ENCODE peak calls at places on chromosomes 1 and 21, in four cellular contexts. T is PC-9, G is neural progenitor cell, O is K562. D is an unnamed sample.

GRCh38 chr21:32351428-32351827 is 41.4 kb downstream of the URB1 start:
- DNase-seq in O (no peak), G (no peak), T (no peak), D (peak)

GRCh38 chr1:239250353-239251035 is 135.9 kb upstream of the CHRM3 start:
- DNase-seq in G (no peak), T (no peak), O (no peak), D (peak)

GRCh38 chr1:222618001-222618879 is at the start of gene MIA3:
- DNase-seq in T (peak), O (peak), G (peak), D (peak)

GRCh38 chr1:113849072-113849471 is 22.4 kb downstream of the PTPN22 start:
- DNase-seq in O (no peak), G (no peak), T (no peak), D (no peak)

GRCh38 chr1:77415585-77415984 is 133.8 kb downstream of the AK5 start:
- DNase-seq in O (no peak), T (no peak), G (no peak), D (no peak)

GRCh38 chr1:53367503-53368313 is 39.8 kb upstream of the LRP8 start:
- DNase-seq in O (peak), G (no peak), T (no peak), D (no peak)

GRCh38 chr1:94983343-94983742 is 56.4 kb upstream of the CNN3 start:
- DNase-seq in G (no peak), O (no peak), T (no peak), D (peak)

GRCh38 chr1:184691719-184692324 is 62.8 kb downstream of the EDEM3 start:
- DNase-seq in O (no peak), T (peak), G (peak), D (peak)

GRCh38 chr1:222777977-222778376 is 36.9 kb upstream of the DISP1 start:
- DNase-seq in O (no peak), T (no peak), G (no peak), D (peak)

GRCh38 chr1:160951443-160952128 is 3.0 kb downstream of the ITLN2 start:
- DNase-seq in O (peak), T (peak), G (peak), D (peak)

GRCh38 chr1:235215453-235215852 is 54.4 kb upstream of the RBM34 start:
- DNase-seq in G (no peak), T (no peak), O (no peak), D (no peak)

GRCh38 chr1:200131551-200132125 is 104.1 kb downstream of the NR5A2 start:
- DNase-seq in T (peak), G (no peak), O (no peak), D (peak)

GRCh38 chr1:41588334-41588875 is 103.9 kb upstream of the EDN2 start:
- DNase-seq in O (no peak), G (no peak), T (no peak), D (no peak)

GRCh38 chr1:41591891-41592290 is 107.4 kb upstream of the EDN2 start:
- DNase-seq in T (no peak), O (no peak), G (no peak), D (no peak)

GRCh38 chr1:41590331-41590730 is 105.8 kb upstream of the EDN2 start:
- DNase-seq in T (no peak), O (no peak), G (no peak), D (no peak)

GRCh38 chr1:41589395-41589794 is 104.9 kb upstream of the EDN2 start:
- DNase-seq in G (no peak), T (no peak), O (no peak), D (no peak)

GRCh38 chr1:41592451-41593125 is 108.1 kb upstream of the EDN2 start:
- DNase-seq in G (no peak), O (no peak), T (no peak), D (no peak)
- H2AFZ ChIP-seq in G (no peak), O (no peak), T (no peak), D (no peak)

GRCh38 chr1:145701306-145701862 is 5.8 kb downstream of the PDZK1 start:
- DNase-seq in O (no peak), T (no peak), G (no peak), D (no peak)
- H3K27ac ChIP-seq in O (no peak), T (no peak), G (no peak), D (no peak)

GRCh38 chr1:24555591-24556413 is at the start of gene NCMAP:
- DNase-seq in G (peak), T (peak), O (peak), D (peak)

GRCh38 chr1:24557711-24558121 is 1.8 kb downstream of the NCMAP start:
- DNase-seq in O (no peak), T (no peak), G (no peak), D (no peak)

GRCh38 chr1:24554714-24555113 is 1.2 kb upstream of the NCMAP start:
- DNase-seq in G (no peak), T (no peak), O (no peak), D (no peak)

GRCh38 chr1:24557220-24557619 is 1.3 kb downstream of the NCMAP start:
- DNase-seq in T (no peak), G (no peak), O (no peak), D (no peak)

DNA sequence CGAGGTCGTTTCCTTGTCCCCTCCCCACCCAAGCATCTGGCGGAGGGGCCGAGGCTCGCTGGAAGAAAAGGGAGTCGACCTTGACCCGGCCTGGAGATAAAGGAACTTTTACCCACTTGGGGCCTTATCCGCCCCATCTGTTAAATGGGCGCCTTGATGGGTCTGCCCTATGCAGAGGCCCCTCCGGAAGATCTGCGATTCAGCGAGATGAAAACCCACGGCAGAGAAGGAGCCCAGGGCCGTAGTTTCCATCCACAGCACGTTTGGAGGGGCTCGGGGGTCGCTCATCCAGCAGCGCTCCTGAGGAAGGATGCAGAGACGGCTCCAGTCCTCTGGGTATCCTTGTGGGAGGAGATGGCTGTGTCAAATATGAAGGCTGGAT is 518 bp downstream of the NCMAP start:
- DNase-seq in G (no peak), O (no peak), T (no peak), D (no peak)
- TF ChIP-seq EZH2 in G (no peak), O (peak), T (no peak), D (no peak)

GRCh38 chr1:42925132-42925769 is 33.4 kb downstream of the SLC2A1 start:
- DNase-seq in O (no peak), T (no peak), G (peak), D (no peak)
- H2AFZ ChIP-seq in O (no peak), T (no peak), G (no peak), D (no peak)

GRCh38 chr1:10722803-10723202 is 73.6 kb downstream of the CASZ1 start:
- DNase-seq in G (no peak), O (no peak), T (no peak), D (no peak)

GRCh38 chr1:10724948-10725852 is 71.2 kb downstream of the CASZ1 start:
- DNase-seq in T (no peak), O (no peak), G (no peak), D (peak)

GRCh38 chr1:10724052-10724494 is 72.4 kb downstream of the CASZ1 start:
- DNase-seq in T (no peak), O (no peak), G (no peak), D (peak)

GRCh38 chr1:10723317-10723716 is 73.1 kb downstream of the CASZ1 start:
- DNase-seq in G (no peak), T (no peak), O (no peak), D (no peak)

DNA sequence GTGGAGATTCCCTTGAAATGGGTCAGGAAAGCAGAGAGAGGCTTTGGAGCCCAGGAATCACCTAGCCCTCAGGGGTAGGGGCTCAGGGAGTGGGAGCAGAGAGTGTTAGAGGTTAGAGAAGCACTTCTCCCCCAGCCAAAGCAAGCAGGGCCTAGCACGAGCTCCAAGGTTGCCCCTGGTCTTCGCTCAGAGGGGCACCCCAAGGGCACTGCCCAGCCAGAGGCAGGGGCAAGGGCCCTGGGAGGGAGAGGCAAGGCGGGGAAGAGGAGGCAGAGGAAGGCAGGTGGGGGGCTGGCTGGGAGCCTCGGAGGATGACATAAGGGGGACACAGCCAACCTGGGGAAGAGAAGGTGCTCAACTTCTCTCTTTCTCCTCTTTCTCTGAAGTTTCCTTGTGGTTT is 71.9 kb downstream of the CASZ1 start:
- DNase-seq in O (no peak), G (no peak), T (no peak), D (no peak)
- H3K27ac ChIP-seq in O (no peak), G (no peak), T (no peak), D (peak)

GRCh38 chr1:7475691-7476090 is 295.4 kb upstream of the VAMP3 start:
- DNase-seq in O (no peak), T (no peak), G (no peak), D (no peak)

GRCh38 chr1:7476402-7476801 is 294.7 kb upstream of the VAMP3 start:
- DNase-seq in T (no peak), O (no peak), G (no peak), D (no peak)

GRCh38 chr1:7474143-7474490 is 297.0 kb upstream of the VAMP3 start:
- DNase-seq in T (no peak), O (no peak), G (no peak), D (no peak)

GRCh38 chr1:7473223-7474142 is 297.6 kb upstream of the VAMP3 start:
- DNase-seq in T (no peak), O (no peak), G (no peak), D (no peak)

DNA sequence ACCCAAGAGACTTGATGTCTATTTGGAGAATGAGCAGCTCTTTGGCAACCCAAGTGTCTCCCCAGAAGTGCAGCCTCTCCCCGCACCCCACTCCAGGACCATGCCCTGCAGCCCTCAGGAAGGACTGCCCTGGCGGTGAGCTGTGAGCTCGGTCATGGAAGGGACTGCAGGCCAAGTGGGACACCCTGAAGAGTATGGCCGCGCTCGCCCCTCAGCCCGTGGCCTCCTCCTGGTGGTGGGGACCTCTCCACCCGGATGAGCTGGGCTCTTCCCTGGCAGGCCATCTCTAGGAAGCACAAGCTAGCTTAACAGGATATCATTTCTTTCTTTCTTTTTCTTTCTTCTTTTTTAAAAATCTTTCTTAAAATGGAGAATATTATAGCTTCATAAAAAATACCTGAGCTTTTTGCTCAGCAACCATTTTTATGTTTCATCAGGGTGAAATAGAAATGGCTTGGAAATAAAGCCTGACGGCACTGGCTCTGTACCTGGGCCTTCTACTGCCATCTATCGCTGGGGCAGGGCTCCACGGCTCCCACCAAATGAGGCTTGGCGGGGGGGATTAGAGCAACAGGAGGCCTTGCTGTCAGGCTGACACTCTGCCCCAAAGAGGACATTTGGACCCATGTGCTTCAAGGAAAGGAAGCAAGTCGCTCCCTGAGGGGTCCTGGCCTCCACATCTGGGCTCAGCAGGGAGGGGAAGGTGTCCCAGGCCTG is 296.2 kb upstream of the VAMP3 start:
- DNase-seq in G (peak), O (peak), T (no peak), D (peak)
- TF ChIP-seq EZH2 in G (no peak), O (no peak), T (no peak), D (no peak)

GRCh38 chr1:218728994-218729393 is 383.9 kb downstream of the TGFB2 start:
- DNase-seq in G (no peak), O (no peak), T (no peak), D (no peak)
- H2AFZ ChIP-seq in G (no peak), O (no peak), T (no peak), D (no peak)

GRCh38 chr21:43702785-43703067 is 16.2 kb upstream of the PDXK start:
- DNase-seq in G (no peak), O (no peak), T (no peak), D (no peak)
- H3K27ac ChIP-seq in G (no peak), O (no peak), T (no peak), D (no peak)